ENCODE peak calls at places on chromosomes 12 and 14, in six cellular contexts. One of them, this sample, is unnamed.

GRCh38 chr12:2295941-2296461 is 243.2 kb downstream of the CACNA1C start:
- DNase-seq in GM12878: no peak
- DNase-seq in K562: no peak
- DNase-seq in H1: no peak
- DNase-seq in HepG2: no peak
- DNase-seq in GM12891: no peak
- DNase-seq in this sample: no peak

GRCh38 chr14:105507247-105507646 is 16.2 kb downstream of the TEDC1 start:
- DNase-seq in K562: no peak
- DNase-seq in GM12878: no peak
- DNase-seq in GM12891: peak
- DNase-seq in H1: no peak
- DNase-seq in HepG2: no peak
- DNase-seq in this sample: no peak

GRCh38 chr12:122094735-122095561 is 16.4 kb downstream of the MLXIP start:
- DNase-seq in GM12891: no peak
- DNase-seq in GM12878: no peak
- DNase-seq in HepG2: no peak
- DNase-seq in K562: peak
- DNase-seq in H1: no peak
- DNase-seq in this sample: no peak

GRCh38 chr12:68435816-68436215 is 103.7 kb upstream of the MDM1 start:
- DNase-seq in HepG2: no peak
- DNase-seq in K562: no peak
- DNase-seq in GM12878: no peak
- DNase-seq in H1: no peak
- DNase-seq in GM12891: no peak
- DNase-seq in this sample: no peak

GRCh38 chr14:49893309-49894213 is 679 bp downstream of the ARF6 start:
- DNase-seq in K562: peak
- DNase-seq in GM12891: peak
- DNase-seq in H1: no peak
- DNase-seq in GM12878: no peak
- DNase-seq in HepG2: no peak
- DNase-seq in this sample: peak

GRCh38 chr12:98741229-98741614 is 96.1 kb downstream of the APAF1 start:
- DNase-seq in GM12878: no peak
- DNase-seq in GM12891: no peak
- DNase-seq in H1: no peak
- DNase-seq in K562: no peak
- DNase-seq in HepG2: no peak
- DNase-seq in this sample: no peak

GRCh38 chr12:123250471-123251383 is 17.5 kb downstream of the MTRFR start:
- DNase-seq in K562: peak
- DNase-seq in H1: no peak
- DNase-seq in GM12891: no peak
- DNase-seq in HepG2: peak
- DNase-seq in GM12878: no peak
- DNase-seq in this sample: no peak

GRCh38 chr12:18430425-18431048 is 169.2 kb downstream of the PIK3C2G start:
- DNase-seq in GM12878: no peak
- DNase-seq in GM12891: peak
- DNase-seq in H1: no peak
- DNase-seq in K562: peak
- DNase-seq in HepG2: peak
- DNase-seq in this sample: no peak

GRCh38 chr12:49331360-49332222 is 5.4 kb downstream of the C1QL4 start:
- DNase-seq in HepG2: peak
- DNase-seq in GM12891: no peak
- DNase-seq in H1: no peak
- DNase-seq in GM12878: no peak
- DNase-seq in K562: peak
- DNase-seq in this sample: no peak

GRCh38 chr12:123573870-123574269 is 10.5 kb upstream of the TMED2 start:
- DNase-seq in GM12878: no peak
- DNase-seq in K562: no peak
- DNase-seq in GM12891: no peak
- DNase-seq in HepG2: no peak
- DNase-seq in H1: no peak
- DNase-seq in this sample: no peak

GRCh38 chr14:76647699-76648298 is 113.5 kb upstream of the VASH1 start:
- DNase-seq in K562: peak
- DNase-seq in GM12878: no peak
- DNase-seq in H1: no peak
- DNase-seq in HepG2: peak
- DNase-seq in GM12891: peak
- DNase-seq in this sample: peak

GRCh38 chr14:105588236-105588860 is 62.0 kb downstream of the TMEM121 start:
- DNase-seq in K562: no peak
- DNase-seq in H1: no peak
- DNase-seq in GM12878: no peak
- DNase-seq in GM12891: no peak
- DNase-seq in HepG2: no peak
- DNase-seq in this sample: no peak

GRCh38 chr12:83823386-83824045 is 1089.1 kb downstream of the SLC6A15 start:
- DNase-seq in K562: peak
- DNase-seq in H1: peak
- DNase-seq in HepG2: peak
- DNase-seq in GM12891: no peak
- DNase-seq in GM12878: no peak
- DNase-seq in this sample: peak

GRCh38 chr12:49089831-49090773 is 4.5 kb downstream of the DHH start:
- DNase-seq in GM12891: no peak
- DNase-seq in GM12878: no peak
- DNase-seq in H1: no peak
- DNase-seq in HepG2: no peak
- DNase-seq in K562: peak
- DNase-seq in this sample: no peak

GRCh38 chr12:1833596-1834028 is 13.2 kb downstream of the LRTM2 start:
- DNase-seq in H1: no peak
- DNase-seq in GM12878: no peak
- DNase-seq in HepG2: no peak
- DNase-seq in K562: no peak
- DNase-seq in GM12891: no peak
- DNase-seq in this sample: no peak

GRCh38 chr14:56271988-56272387 is 153.8 kb downstream of the PELI2 start:
- DNase-seq in HepG2: no peak
- DNase-seq in GM12878: no peak
- DNase-seq in K562: no peak
- DNase-seq in GM12891: no peak
- DNase-seq in H1: no peak
- DNase-seq in this sample: no peak

GRCh38 chr12:92570056-92570753 is 132.6 kb upstream of the PLEKHG7 start:
- DNase-seq in GM12891: no peak
- DNase-seq in H1: no peak
- DNase-seq in GM12878: peak
- DNase-seq in K562: peak
- DNase-seq in HepG2: peak
- DNase-seq in this sample: no peak

GRCh38 chr12:26940820-26941219 is 2.5 kb downstream of the FGFR1OP2 start:
- DNase-seq in K562: peak
- DNase-seq in HepG2: no peak
- DNase-seq in H1: no peak
- DNase-seq in GM12878: no peak
- DNase-seq in GM12891: no peak
- DNase-seq in this sample: no peak

GRCh38 chr14:72965249-72965648 is 39.0 kb downstream of the DCAF4 start:
- DNase-seq in HepG2: peak
- DNase-seq in GM12891: no peak
- DNase-seq in GM12878: no peak
- DNase-seq in K562: peak
- DNase-seq in H1: no peak
- DNase-seq in this sample: no peak

DNA sequence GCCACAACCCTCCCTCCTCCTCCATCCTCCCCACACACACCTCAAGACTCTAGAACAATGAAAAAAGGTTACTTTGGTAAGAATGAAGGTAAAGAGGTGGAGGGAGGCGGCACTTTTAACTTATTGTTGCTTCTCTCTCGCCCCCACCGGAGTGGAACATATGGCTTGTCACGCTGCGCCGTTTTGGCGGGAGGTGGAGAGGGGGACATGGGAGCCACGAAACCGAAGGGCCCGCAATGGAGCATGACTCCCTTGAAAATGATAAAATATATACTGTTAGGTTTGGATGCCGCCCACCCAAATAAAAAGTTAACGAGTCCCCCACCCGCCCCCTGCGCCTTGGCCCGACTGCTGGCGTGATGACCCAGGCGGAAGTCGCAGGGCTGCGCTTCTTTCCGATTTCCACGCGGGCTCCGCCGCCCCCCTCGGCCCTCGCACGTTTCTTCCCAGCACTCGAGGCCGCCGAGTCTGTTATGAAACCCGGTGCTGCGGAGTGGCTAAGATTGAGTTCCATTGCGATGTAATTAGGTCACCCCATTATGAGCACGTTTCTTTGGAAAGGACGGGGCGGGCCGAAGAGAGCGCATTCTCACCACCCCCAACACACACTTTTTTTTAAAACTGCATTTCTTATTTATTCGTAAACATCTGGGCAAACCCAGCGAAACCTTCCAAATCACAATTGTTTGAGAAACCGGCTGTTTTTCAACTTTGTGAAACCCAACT is 1.4 kb upstream of the ZFP36L1 start:
- DNase-seq in K562: peak
- DNase-seq in H1: no peak
- DNase-seq in HepG2: peak
- DNase-seq in GM12891: no peak
- DNase-seq in GM12878: no peak
- DNase-seq in this sample: no peak
- TF ChIP-seq POLR2A in K562: peak
- TF ChIP-seq POLR2A in H1: peak
- TF ChIP-seq POLR2A in HepG2: peak
- TF ChIP-seq POLR2A in GM12891: peak
- TF ChIP-seq POLR2A in GM12878: peak
- TF ChIP-seq POLR2A in this sample: peak

GRCh38 chr12:109461049-109461845 is 15.9 kb downstream of the KCTD10 start:
- DNase-seq in GM12891: no peak
- DNase-seq in K562: peak
- DNase-seq in GM12878: no peak
- DNase-seq in HepG2: peak
- DNase-seq in H1: no peak
- DNase-seq in this sample: no peak

GRCh38 chr12:109461846-109462766 is 15.0 kb downstream of the KCTD10 start:
- DNase-seq in K562: peak
- DNase-seq in H1: no peak
- DNase-seq in GM12878: no peak
- DNase-seq in GM12891: no peak
- DNase-seq in HepG2: peak
- DNase-seq in this sample: no peak

GRCh38 chr12:109463776-109464175 is 13.3 kb downstream of the KCTD10 start:
- DNase-seq in GM12878: no peak
- DNase-seq in HepG2: no peak
- DNase-seq in K562: no peak
- DNase-seq in H1: no peak
- DNase-seq in GM12891: no peak
- DNase-seq in this sample: no peak

GRCh38 chr12:109464642-109465351 is 12.3 kb downstream of the KCTD10 start:
- DNase-seq in HepG2: no peak
- DNase-seq in K562: no peak
- DNase-seq in H1: no peak
- DNase-seq in GM12878: no peak
- DNase-seq in GM12891: no peak
- DNase-seq in this sample: no peak

GRCh38 chr12:109462868-109463692 is 14.0 kb downstream of the KCTD10 start:
- DNase-seq in GM12878: no peak
- DNase-seq in GM12891: no peak
- DNase-seq in HepG2: peak
- DNase-seq in K562: no peak
- DNase-seq in H1: no peak
- DNase-seq in this sample: no peak
- TF ChIP-seq POLR2AphosphoS5 in GM12878: no peak
- TF ChIP-seq POLR2AphosphoS5 in GM12891: no peak
- TF ChIP-seq POLR2AphosphoS5 in HepG2: no peak
- TF ChIP-seq POLR2AphosphoS5 in K562: no peak
- TF ChIP-seq POLR2AphosphoS5 in H1: peak
- TF ChIP-seq POLR2AphosphoS5 in this sample: no peak

DNA sequence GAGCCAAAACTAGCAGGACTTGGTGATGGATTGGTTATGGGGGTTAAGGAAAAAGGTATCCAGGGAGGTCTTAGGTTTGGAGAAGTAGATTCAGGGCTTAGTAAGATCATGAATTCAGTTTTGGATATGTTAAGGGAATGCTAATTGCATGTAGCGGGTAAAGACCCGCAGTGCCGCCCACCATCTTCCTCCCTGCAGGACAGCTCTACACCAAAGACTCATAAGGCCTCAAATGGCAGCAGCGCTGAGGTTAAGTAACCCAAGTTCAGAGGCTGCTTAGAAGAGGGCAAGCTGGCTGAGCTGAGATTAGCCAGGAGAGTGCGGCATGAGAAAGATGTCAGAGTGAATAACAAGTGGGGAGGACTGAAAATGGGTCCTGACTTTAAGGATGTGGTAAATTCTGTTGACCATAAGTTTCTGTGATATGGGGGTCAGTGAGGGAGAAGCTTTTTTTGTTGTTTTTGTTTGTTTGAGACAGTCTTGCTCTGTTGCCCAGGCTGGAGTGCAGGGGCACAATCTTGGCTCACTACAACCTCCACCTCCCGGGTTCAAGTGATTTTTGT is 26.2 kb downstream of the RAD9B start:
- DNase-seq in HepG2: no peak
- DNase-seq in K562: no peak
- DNase-seq in GM12891: no peak
- DNase-seq in GM12878: no peak
- DNase-seq in H1: no peak
- DNase-seq in this sample: no peak
- TF ChIP-seq TAF1 in HepG2: no peak
- TF ChIP-seq TAF1 in K562: no peak
- TF ChIP-seq TAF1 in GM12891: no peak
- TF ChIP-seq TAF1 in GM12878: no peak
- TF ChIP-seq TAF1 in H1: no peak
- TF ChIP-seq TAF1 in this sample: no peak

DNA sequence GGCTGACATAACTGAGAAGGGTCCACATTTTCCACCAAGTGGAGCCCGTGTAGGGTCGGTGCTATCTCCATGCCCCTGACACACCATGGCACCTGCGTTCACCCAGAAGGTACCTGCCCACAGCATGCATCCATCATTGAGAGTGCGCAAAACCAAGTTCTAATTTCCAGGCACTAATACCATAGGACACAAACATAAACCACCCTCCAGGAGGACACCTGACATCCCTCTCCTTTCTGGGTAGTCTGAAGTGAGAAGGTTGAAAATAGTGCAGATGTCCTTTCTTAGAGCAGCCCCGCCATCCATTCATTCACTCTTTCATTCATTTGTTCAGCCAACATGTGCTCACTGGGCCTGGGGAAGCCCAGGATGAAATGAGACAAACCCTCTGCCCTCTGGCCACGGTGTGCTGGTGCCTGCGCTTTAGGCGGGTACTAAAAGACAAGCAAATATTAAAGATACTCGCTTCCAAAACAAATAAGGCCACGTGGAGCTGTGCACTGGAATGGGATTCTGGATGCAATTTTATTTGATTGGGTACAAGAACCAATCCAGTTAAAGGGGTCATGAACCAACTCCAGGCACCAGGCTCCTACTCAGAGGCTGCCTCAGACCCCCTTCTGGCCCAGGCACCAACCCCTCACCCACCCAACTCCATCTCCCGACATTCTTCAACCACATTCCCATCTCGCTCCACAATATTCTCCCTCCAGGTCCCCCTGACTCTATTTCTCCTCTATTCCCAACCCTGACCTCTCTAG is 1.2 kb downstream of the TTC7B start:
- DNase-seq in H1: no peak
- DNase-seq in GM12878: no peak
- DNase-seq in K562: no peak
- DNase-seq in HepG2: no peak
- DNase-seq in GM12891: no peak
- DNase-seq in this sample: no peak
- TF ChIP-seq POLR2A in H1: no peak
- TF ChIP-seq POLR2A in GM12878: no peak
- TF ChIP-seq POLR2A in K562: no peak
- TF ChIP-seq POLR2A in HepG2: no peak
- TF ChIP-seq POLR2A in GM12891: no peak
- TF ChIP-seq POLR2A in this sample: no peak

This sample was measured in GM12892.